ENCODE peak calls at places on chromosomes 1 and 21, in five cellular contexts. One of them, this sample, is unnamed.

GRCh38 chr21:45982758-45983731 is 1.5 kb downstream of the COL6A1 start:
- DNase-seq in activated CD8-positive, alpha-beta memory T cell treated with anti-CD3 and anti-CD28 coated beads for 4 hours: no peak
- DNase-seq in stimulated activated CD4-positive, alpha-beta T cell treated with anti-CD3 and anti-CD28 coated beads, Interleukin-4, amount 100 ng/mL, for 24 hours: no peak
- DNase-seq in AG08396: no peak
- DNase-seq in fibroblast of the conjunctiva: no peak
- DNase-seq in this sample: no peak

GRCh38 chr1:109757936-109758786 is 5.6 kb downstream of the EPS8L3 start:
- DNase-seq in activated CD8-positive, alpha-beta memory T cell treated with anti-CD3 and anti-CD28 coated beads for 4 hours: no peak
- DNase-seq in stimulated activated CD4-positive, alpha-beta T cell treated with anti-CD3 and anti-CD28 coated beads, Interleukin-4, amount 100 ng/mL, for 24 hours: no peak
- DNase-seq in AG08396: no peak
- DNase-seq in fibroblast of the conjunctiva: no peak
- DNase-seq in this sample: no peak

GRCh38 chr1:208781391-208782035 is 537.3 kb upstream of the PLXNA2 start:
- DNase-seq in activated CD8-positive, alpha-beta memory T cell treated with anti-CD3 and anti-CD28 coated beads for 4 hours: no peak
- DNase-seq in stimulated activated CD4-positive, alpha-beta T cell treated with anti-CD3 and anti-CD28 coated beads, Interleukin-4, amount 100 ng/mL, for 24 hours: no peak
- DNase-seq in AG08396: no peak
- DNase-seq in fibroblast of the conjunctiva: no peak
- DNase-seq in this sample: no peak

GRCh38 chr1:51535006-51535592 is 16.0 kb upstream of the EPS15 start:
- DNase-seq in activated CD8-positive, alpha-beta memory T cell treated with anti-CD3 and anti-CD28 coated beads for 4 hours: no peak
- DNase-seq in stimulated activated CD4-positive, alpha-beta T cell treated with anti-CD3 and anti-CD28 coated beads, Interleukin-4, amount 100 ng/mL, for 24 hours: peak
- DNase-seq in AG08396: peak
- DNase-seq in fibroblast of the conjunctiva: peak
- DNase-seq in this sample: peak

GRCh38 chr21:42532466-42533181 is 19.0 kb downstream of the SLC37A1 start:
- DNase-seq in activated CD8-positive, alpha-beta memory T cell treated with anti-CD3 and anti-CD28 coated beads for 4 hours: no peak
- DNase-seq in stimulated activated CD4-positive, alpha-beta T cell treated with anti-CD3 and anti-CD28 coated beads, Interleukin-4, amount 100 ng/mL, for 24 hours: no peak
- DNase-seq in AG08396: peak
- DNase-seq in fibroblast of the conjunctiva: no peak
- DNase-seq in this sample: no peak

GRCh38 chr1:29684141-29684540 is 447.8 kb downstream of the PTPRU start:
- DNase-seq in activated CD8-positive, alpha-beta memory T cell treated with anti-CD3 and anti-CD28 coated beads for 4 hours: no peak
- DNase-seq in stimulated activated CD4-positive, alpha-beta T cell treated with anti-CD3 and anti-CD28 coated beads, Interleukin-4, amount 100 ng/mL, for 24 hours: no peak
- DNase-seq in AG08396: no peak
- DNase-seq in fibroblast of the conjunctiva: no peak
- DNase-seq in this sample: no peak

GRCh38 chr21:33587792-33588484 is 546 bp downstream of the DONSON start:
- DNase-seq in activated CD8-positive, alpha-beta memory T cell treated with anti-CD3 and anti-CD28 coated beads for 4 hours: no peak
- DNase-seq in stimulated activated CD4-positive, alpha-beta T cell treated with anti-CD3 and anti-CD28 coated beads, Interleukin-4, amount 100 ng/mL, for 24 hours: peak
- DNase-seq in AG08396: peak
- DNase-seq in fibroblast of the conjunctiva: no peak
- DNase-seq in this sample: no peak

GRCh38 chr1:116711061-116711582 is 43.1 kb upstream of the CD2 start:
- DNase-seq in activated CD8-positive, alpha-beta memory T cell treated with anti-CD3 and anti-CD28 coated beads for 4 hours: no peak
- DNase-seq in stimulated activated CD4-positive, alpha-beta T cell treated with anti-CD3 and anti-CD28 coated beads, Interleukin-4, amount 100 ng/mL, for 24 hours: peak
- DNase-seq in AG08396: no peak
- DNase-seq in fibroblast of the conjunctiva: no peak
- DNase-seq in this sample: no peak

GRCh38 chr1:64357376-64357775 is 112.6 kb upstream of the CACHD1 start:
- DNase-seq in activated CD8-positive, alpha-beta memory T cell treated with anti-CD3 and anti-CD28 coated beads for 4 hours: no peak
- DNase-seq in stimulated activated CD4-positive, alpha-beta T cell treated with anti-CD3 and anti-CD28 coated beads, Interleukin-4, amount 100 ng/mL, for 24 hours: no peak
- DNase-seq in AG08396: no peak
- DNase-seq in fibroblast of the conjunctiva: no peak
- DNase-seq in this sample: no peak

GRCh38 chr1:174534789-174535188 is 87.0 kb downstream of the GPR52 start:
- DNase-seq in activated CD8-positive, alpha-beta memory T cell treated with anti-CD3 and anti-CD28 coated beads for 4 hours: no peak
- DNase-seq in stimulated activated CD4-positive, alpha-beta T cell treated with anti-CD3 and anti-CD28 coated beads, Interleukin-4, amount 100 ng/mL, for 24 hours: no peak
- DNase-seq in AG08396: peak
- DNase-seq in fibroblast of the conjunctiva: no peak
- DNase-seq in this sample: no peak

GRCh38 chr1:155318082-155318481 is 2.6 kb upstream of the RUSC1 start:
- DNase-seq in activated CD8-positive, alpha-beta memory T cell treated with anti-CD3 and anti-CD28 coated beads for 4 hours: no peak
- DNase-seq in stimulated activated CD4-positive, alpha-beta T cell treated with anti-CD3 and anti-CD28 coated beads, Interleukin-4, amount 100 ng/mL, for 24 hours: no peak
- DNase-seq in AG08396: no peak
- DNase-seq in fibroblast of the conjunctiva: no peak
- DNase-seq in this sample: no peak

GRCh38 chr1:10653370-10654125 is 142.9 kb downstream of the CASZ1 start:
- DNase-seq in activated CD8-positive, alpha-beta memory T cell treated with anti-CD3 and anti-CD28 coated beads for 4 hours: no peak
- DNase-seq in stimulated activated CD4-positive, alpha-beta T cell treated with anti-CD3 and anti-CD28 coated beads, Interleukin-4, amount 100 ng/mL, for 24 hours: no peak
- DNase-seq in AG08396: no peak
- DNase-seq in fibroblast of the conjunctiva: no peak
- DNase-seq in this sample: no peak

GRCh38 chr1:67408148-67408547 is 22.1 kb downstream of the SERBP1 start:
- DNase-seq in activated CD8-positive, alpha-beta memory T cell treated with anti-CD3 and anti-CD28 coated beads for 4 hours: no peak
- DNase-seq in stimulated activated CD4-positive, alpha-beta T cell treated with anti-CD3 and anti-CD28 coated beads, Interleukin-4, amount 100 ng/mL, for 24 hours: no peak
- DNase-seq in AG08396: no peak
- DNase-seq in fibroblast of the conjunctiva: no peak
- DNase-seq in this sample: no peak

GRCh38 chr1:81874461-81874860 is 73.7 kb downstream of the ADGRL2 start:
- DNase-seq in activated CD8-positive, alpha-beta memory T cell treated with anti-CD3 and anti-CD28 coated beads for 4 hours: no peak
- DNase-seq in stimulated activated CD4-positive, alpha-beta T cell treated with anti-CD3 and anti-CD28 coated beads, Interleukin-4, amount 100 ng/mL, for 24 hours: no peak
- DNase-seq in AG08396: no peak
- DNase-seq in fibroblast of the conjunctiva: no peak
- DNase-seq in this sample: no peak

GRCh38 chr1:165807613-165808012 is 19.8 kb upstream of the UCK2 start:
- DNase-seq in activated CD8-positive, alpha-beta memory T cell treated with anti-CD3 and anti-CD28 coated beads for 4 hours: no peak
- DNase-seq in stimulated activated CD4-positive, alpha-beta T cell treated with anti-CD3 and anti-CD28 coated beads, Interleukin-4, amount 100 ng/mL, for 24 hours: no peak
- DNase-seq in AG08396: no peak
- DNase-seq in fibroblast of the conjunctiva: no peak
- DNase-seq in this sample: no peak

GRCh38 chr1:91883470-91883869 is 2.5 kb downstream of the TGFBR3 start:
- DNase-seq in activated CD8-positive, alpha-beta memory T cell treated with anti-CD3 and anti-CD28 coated beads for 4 hours: no peak
- DNase-seq in stimulated activated CD4-positive, alpha-beta T cell treated with anti-CD3 and anti-CD28 coated beads, Interleukin-4, amount 100 ng/mL, for 24 hours: no peak
- DNase-seq in AG08396: peak
- DNase-seq in fibroblast of the conjunctiva: no peak
- DNase-seq in this sample: no peak

GRCh38 chr1:33096358-33097005 is 15.5 kb downstream of the AZIN2 start:
- DNase-seq in activated CD8-positive, alpha-beta memory T cell treated with anti-CD3 and anti-CD28 coated beads for 4 hours: no peak
- DNase-seq in stimulated activated CD4-positive, alpha-beta T cell treated with anti-CD3 and anti-CD28 coated beads, Interleukin-4, amount 100 ng/mL, for 24 hours: no peak
- DNase-seq in AG08396: no peak
- DNase-seq in fibroblast of the conjunctiva: no peak
- DNase-seq in this sample: no peak

GRCh38 chr1:27872059-27872801 is at the start of gene THEMIS2:
- DNase-seq in activated CD8-positive, alpha-beta memory T cell treated with anti-CD3 and anti-CD28 coated beads for 4 hours: peak
- DNase-seq in stimulated activated CD4-positive, alpha-beta T cell treated with anti-CD3 and anti-CD28 coated beads, Interleukin-4, amount 100 ng/mL, for 24 hours: peak
- DNase-seq in AG08396: peak
- DNase-seq in fibroblast of the conjunctiva: no peak
- DNase-seq in this sample: no peak

GRCh38 chr1:108320851-108321250 is 77.0 kb upstream of the NBPF4 start:
- DNase-seq in activated CD8-positive, alpha-beta memory T cell treated with anti-CD3 and anti-CD28 coated beads for 4 hours: no peak
- DNase-seq in stimulated activated CD4-positive, alpha-beta T cell treated with anti-CD3 and anti-CD28 coated beads, Interleukin-4, amount 100 ng/mL, for 24 hours: no peak
- DNase-seq in AG08396: no peak
- DNase-seq in fibroblast of the conjunctiva: no peak
- DNase-seq in this sample: no peak

GRCh38 chr1:65881070-65881594 is 88.4 kb downstream of the PDE4B start:
- DNase-seq in activated CD8-positive, alpha-beta memory T cell treated with anti-CD3 and anti-CD28 coated beads for 4 hours: no peak
- DNase-seq in stimulated activated CD4-positive, alpha-beta T cell treated with anti-CD3 and anti-CD28 coated beads, Interleukin-4, amount 100 ng/mL, for 24 hours: no peak
- DNase-seq in AG08396: peak
- DNase-seq in fibroblast of the conjunctiva: no peak
- DNase-seq in this sample: no peak

GRCh38 chr1:30412241-30413110 is 310.9 kb downstream of the MATN1 start:
- DNase-seq in activated CD8-positive, alpha-beta memory T cell treated with anti-CD3 and anti-CD28 coated beads for 4 hours: no peak
- DNase-seq in stimulated activated CD4-positive, alpha-beta T cell treated with anti-CD3 and anti-CD28 coated beads, Interleukin-4, amount 100 ng/mL, for 24 hours: no peak
- DNase-seq in AG08396: no peak
- DNase-seq in fibroblast of the conjunctiva: no peak
- DNase-seq in this sample: no peak

GRCh38 chr1:170253180-170253579 is 107.4 kb downstream of the NTMT2 start:
- DNase-seq in activated CD8-positive, alpha-beta memory T cell treated with anti-CD3 and anti-CD28 coated beads for 4 hours: no peak
- DNase-seq in stimulated activated CD4-positive, alpha-beta T cell treated with anti-CD3 and anti-CD28 coated beads, Interleukin-4, amount 100 ng/mL, for 24 hours: no peak
- DNase-seq in AG08396: no peak
- DNase-seq in fibroblast of the conjunctiva: no peak
- DNase-seq in this sample: peak

GRCh38 chr1:246398126-246398813 is 108.8 kb downstream of the SMYD3 start:
- DNase-seq in activated CD8-positive, alpha-beta memory T cell treated with anti-CD3 and anti-CD28 coated beads for 4 hours: no peak
- DNase-seq in stimulated activated CD4-positive, alpha-beta T cell treated with anti-CD3 and anti-CD28 coated beads, Interleukin-4, amount 100 ng/mL, for 24 hours: no peak
- DNase-seq in AG08396: no peak
- DNase-seq in fibroblast of the conjunctiva: no peak
- DNase-seq in this sample: no peak

GRCh38 chr1:14140800-14141526 is 441.0 kb downstream of the PRDM2 start:
- DNase-seq in activated CD8-positive, alpha-beta memory T cell treated with anti-CD3 and anti-CD28 coated beads for 4 hours: no peak
- DNase-seq in stimulated activated CD4-positive, alpha-beta T cell treated with anti-CD3 and anti-CD28 coated beads, Interleukin-4, amount 100 ng/mL, for 24 hours: no peak
- DNase-seq in AG08396: no peak
- DNase-seq in fibroblast of the conjunctiva: peak
- DNase-seq in this sample: no peak

GRCh38 chr1:76865696-76866291 is 1.5 kb upstream of the ST6GALNAC5 start:
- DNase-seq in activated CD8-positive, alpha-beta memory T cell treated with anti-CD3 and anti-CD28 coated beads for 4 hours: no peak
- DNase-seq in stimulated activated CD4-positive, alpha-beta T cell treated with anti-CD3 and anti-CD28 coated beads, Interleukin-4, amount 100 ng/mL, for 24 hours: no peak
- DNase-seq in AG08396: no peak
- DNase-seq in fibroblast of the conjunctiva: no peak
- DNase-seq in this sample: no peak

GRCh38 chr1:204989266-204990058 is 53.5 kb upstream of the CNTN2 start:
- DNase-seq in activated CD8-positive, alpha-beta memory T cell treated with anti-CD3 and anti-CD28 coated beads for 4 hours: no peak
- DNase-seq in stimulated activated CD4-positive, alpha-beta T cell treated with anti-CD3 and anti-CD28 coated beads, Interleukin-4, amount 100 ng/mL, for 24 hours: peak
- DNase-seq in AG08396: peak
- DNase-seq in fibroblast of the conjunctiva: peak
- DNase-seq in this sample: peak

GRCh38 chr1:43221256-43221778 is 48.5 kb upstream of the TMEM125 start:
- DNase-seq in activated CD8-positive, alpha-beta memory T cell treated with anti-CD3 and anti-CD28 coated beads for 4 hours: no peak
- DNase-seq in stimulated activated CD4-positive, alpha-beta T cell treated with anti-CD3 and anti-CD28 coated beads, Interleukin-4, amount 100 ng/mL, for 24 hours: no peak
- DNase-seq in AG08396: no peak
- DNase-seq in fibroblast of the conjunctiva: no peak
- DNase-seq in this sample: no peak